ENCODE peak calls at places on chromosomes 6 and 20, in eight cellular contexts. Z is CD8-positive, alpha-beta memory T cell; R is GM23248; V is mammary epithelial cell; U is right atrium auricular region; M is fibroblast of lung; T is neuronal stem cell; S is pancreas. D is an unnamed sample.

GRCh38 chr6:22363166-22363965 is 66.5 kb upstream of the PRL start:
- DNase-seq in Z (no peak), R (no peak), V (peak; percentile 84), U (no peak), M (no peak), T (no peak), S (no peak), D (no peak)

GRCh38 chr6:163427498-163428254 is 13.2 kb downstream of the QKI start:
- DNase-seq in Z (no peak), R (peak; percentile 80), V (peak; percentile 69), U (no peak), M (peak; percentile 78), T (no peak), S (no peak), D (no peak)

GRCh38 chr6:818191-818590 is 125.3 kb upstream of the EXOC2 start:
- DNase-seq in Z (no peak), R (no peak), V (peak; percentile 11), U (no peak), M (no peak), T (no peak), S (no peak), D (no peak)

GRCh38 chr20:63059684-63060056 is 52.9 kb upstream of the BHLHE23 start:
- DNase-seq in Z (no peak), R (no peak), V (no peak), U (no peak), M (no peak), T (no peak), S (peak; percentile 36), D (no peak)

GRCh38 chr6:148648754-148649453 is 97.9 kb upstream of the UST start:
- DNase-seq in Z (no peak), R (no peak), V (no peak), U (no peak), M (no peak), T (no peak), S (no peak), D (no peak)

GRCh38 chr20:58930496-58930895 is 50.6 kb upstream of the NELFCD start:
- DNase-seq in Z (no peak), R (peak; percentile 17), V (peak; percentile 27), U (no peak), M (no peak), T (no peak), S (no peak), D (no peak)

GRCh38 chr20:61531553-61532345 is 279.7 kb downstream of the CDH4 start:
- DNase-seq in Z (no peak), R (no peak), V (no peak), U (no peak), M (peak; percentile 81), T (no peak), S (no peak), D (peak; percentile 46)

GRCh38 chr6:38034269-38034914 is 214.9 kb downstream of the ZFAND3 start:
- DNase-seq in Z (no peak), R (peak; percentile 63), V (no peak), U (no peak), M (peak; percentile 58), T (no peak), S (no peak), D (no peak)

GRCh38 chr6:6512711-6513110 is 75.8 kb upstream of the LY86 start:
- DNase-seq in Z (no peak), R (no peak), V (no peak), U (no peak), M (no peak), T (no peak), S (no peak), D (no peak)

GRCh38 chr6:921400-921799 is 228.5 kb upstream of the EXOC2 start:
- DNase-seq in Z (no peak), R (no peak), V (no peak), U (no peak), M (no peak), T (no peak), S (no peak), D (no peak)

GRCh38 chr6:22717906-22718305 is 148.5 kb downstream of the HDGFL1 start:
- DNase-seq in Z (no peak), R (no peak), V (no peak), U (no peak), M (no peak), T (no peak), S (peak; percentile 77), D (no peak)

GRCh38 chr6:26464014-26464413 is 6.3 kb downstream of the BTN2A1 start:
- DNase-seq in Z (no peak), R (no peak), V (no peak), U (no peak), M (no peak), T (no peak), S (no peak), D (no peak)

GRCh38 chr20:50292324-50293243 is 102.0 kb downstream of the CEBPB start:
- DNase-seq in Z (no peak), R (peak; percentile 94), V (peak; percentile 51), U (peak; percentile 98), M (peak; percentile 97), T (no peak), S (peak; percentile 93), D (peak; percentile 93)

GRCh38 chr6:30101939-30102700 is 10.8 kb downstream of the TRIM31 start:
- DNase-seq in Z (peak; percentile 77), R (peak; percentile 97), V (peak; percentile 81), U (peak; percentile 79), M (peak; percentile 74), T (peak; percentile 30), S (peak; percentile 96), D (peak; percentile 98)

GRCh38 chr6:18263561-18264337 is 581 bp downstream of the DEK start:
- DNase-seq in Z (peak; percentile 28), R (peak; percentile 83), V (peak; percentile 62), U (peak; percentile 63), M (peak; percentile 56), T (no peak), S (peak; percentile 84), D (peak; percentile 58)

GRCh38 chr20:40689100-40689942 is at the start of gene MAFB:
- DNase-seq in Z (peak; percentile 13), R (peak; percentile 98), V (peak; percentile 77), U (peak; percentile 96), M (peak; percentile 86), T (peak; percentile 91), S (peak; percentile 97), D (peak; percentile 92)

GRCh38 chr6:51514396-51515051 is 572.9 kb downstream of the PKHD1 start:
- DNase-seq in Z (no peak), R (peak; percentile 9), V (peak; percentile 93), U (no peak), M (peak; percentile 13), T (peak; percentile 31), S (no peak), D (no peak)

GRCh38 chr6:89637960-89638319 is 607 bp downstream of the LYRM2 start:
- DNase-seq in Z (no peak), R (no peak), V (no peak), U (no peak), M (no peak), T (no peak), S (no peak), D (no peak)

GRCh38 chr20:44566018-44566417 is 16.4 kb upstream of the PKIG start:
- DNase-seq in Z (no peak), R (no peak), V (no peak), U (no peak), M (no peak), T (no peak), S (no peak), D (no peak)

GRCh38 chr20:31517373-31517772 is 3.1 kb downstream of the HM13 start:
- DNase-seq in Z (no peak), R (peak; percentile 89), V (peak; percentile 54), U (no peak), M (peak; percentile 61), T (no peak), S (peak; percentile 63), D (peak; percentile 62)

GRCh38 chr6:35016417-35017221 is 124.5 kb downstream of the TCP11 start:
- DNase-seq in Z (no peak), R (peak; percentile 63), V (no peak), U (peak; percentile 80), M (peak; percentile 69), T (no peak), S (no peak), D (no peak)

DNA sequence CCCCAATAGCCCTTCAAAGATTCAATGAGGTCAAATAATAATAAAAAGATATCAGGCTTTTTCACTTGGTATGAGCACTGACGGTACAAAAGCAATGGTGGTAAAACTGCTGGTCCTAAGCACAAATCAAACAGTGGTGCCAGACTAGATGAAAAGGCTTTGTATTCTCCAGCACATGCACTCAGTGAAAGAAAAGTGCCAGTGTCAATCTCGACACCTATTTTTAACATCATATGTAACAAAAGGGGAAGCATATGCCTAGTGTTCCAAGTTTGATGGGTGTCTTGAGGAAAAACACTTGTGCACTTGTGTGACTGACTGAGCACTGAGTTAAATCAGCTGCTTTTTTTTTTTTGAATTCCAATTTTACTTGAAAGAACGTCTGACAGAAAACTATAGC is 27.3 kb downstream of the MED23 start:
- DNase-seq in Z (no peak), R (no peak), V (no peak), U (no peak), M (no peak), T (no peak), S (no peak), D (no peak)
- H3K27ac ChIP-seq in Z (no peak overlapping the region), R (no peak overlapping the region), V (no peak overlapping the region), U (no peak overlapping the region), M (no peak overlapping the region), T (no peak overlapping the region), S (no peak overlapping the region), D (no peak overlapping the region)

DNA sequence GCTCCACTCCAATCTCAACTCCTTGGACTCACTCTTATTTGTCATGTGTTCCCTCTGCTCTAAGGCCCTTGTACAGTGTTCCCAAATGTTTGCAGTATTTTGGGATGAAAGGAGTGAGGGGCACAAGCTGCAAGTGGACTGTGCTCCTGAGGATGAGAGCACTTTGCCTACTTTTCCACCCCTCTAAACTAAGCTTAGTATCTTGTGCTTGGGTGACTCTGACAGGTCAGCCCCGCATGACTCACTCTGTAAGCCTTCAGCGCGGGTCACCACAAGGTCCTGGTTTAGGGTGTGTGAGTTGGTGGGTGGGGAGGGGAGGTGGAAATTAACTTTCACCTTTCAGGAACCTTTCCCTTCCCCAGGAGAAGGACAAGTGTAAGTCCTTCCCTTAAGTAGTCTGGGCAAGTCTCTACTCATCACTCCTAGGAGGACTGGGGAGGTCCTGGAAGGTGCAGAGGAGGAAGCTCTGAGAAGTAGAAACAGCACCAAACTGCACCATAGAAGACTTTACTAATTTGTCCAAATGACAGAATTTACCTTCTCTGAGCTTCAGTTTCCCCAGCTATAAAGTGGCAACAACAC is 68.8 kb upstream of the EPB41L1 start:
- DNase-seq in Z (no peak), R (peak; percentile 78), V (peak; percentile 92), U (no peak), M (peak; percentile 74), T (no peak), S (no peak), D (no peak)
- H3K27ac ChIP-seq in Z (no peak overlapping the region), R (no peak overlapping the region), V (peak overlapping the region; percentile 92), U (no peak overlapping the region), M (no peak overlapping the region), T (no peak overlapping the region), S (no peak overlapping the region), D (peak overlapping the region; percentile 73)

DNA sequence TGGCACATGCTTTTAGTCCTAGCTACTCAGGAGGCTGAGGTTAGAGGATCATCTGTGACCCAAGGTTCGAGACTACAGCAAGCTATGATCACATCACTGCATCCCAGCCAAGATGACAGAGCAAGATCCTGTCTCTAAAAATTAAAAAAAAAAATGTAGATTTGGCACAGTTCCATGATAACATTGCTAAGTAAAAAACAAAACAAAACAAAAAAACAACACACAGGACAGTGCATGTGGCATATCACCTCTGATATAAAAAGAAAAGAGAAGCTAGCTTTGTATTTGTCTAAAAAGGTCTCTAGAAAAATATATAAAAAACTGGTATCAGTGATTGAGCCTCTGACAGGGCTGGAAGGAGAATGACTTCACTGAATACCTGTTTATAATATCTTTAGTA is 24.6 kb downstream of the RNF24 start:
- DNase-seq in Z (no peak), R (no peak), V (no peak), U (no peak), M (no peak), T (no peak), S (no peak), D (no peak)
- H3K27ac ChIP-seq in Z (no peak overlapping the region), R (no peak overlapping the region), V (no peak overlapping the region), U (no peak overlapping the region), M (no peak overlapping the region), T (no peak overlapping the region), S (no peak overlapping the region), D (no peak overlapping the region)

GRCh38 chr6:12288844-12289654 is 1.1 kb upstream of the EDN1 start:
- DNase-seq in Z (no peak), R (peak; percentile 74), V (peak; percentile 69), U (no peak), M (peak; percentile 48), T (peak; percentile 59), S (no peak), D (peak; percentile 56)
- H3K27ac ChIP-seq in Z (no peak overlapping the region), R (peak overlapping the region; percentile 54), V (peak overlapping the region; percentile 84), U (peak overlapping the region; percentile 28), M (peak overlapping the region; percentile 52), T (peak overlapping the region; percentile 28), S (peak overlapping the region; percentile 78), D (peak overlapping the region; percentile 80)

D was measured in upper lobe of left lung.